ENCODE peak calls at places on chromosome 15, in seven cellular contexts. One of them, this sample, is unnamed.

GRCh38 chr15:90954712-90955671 is at the start of gene RCCD1:
- DNase-seq in T-cell: peak; percentile 76
- DNase-seq in activated naive CD4-positive, alpha-beta T cell treated with anti-CD3 and anti-CD28 coated beads, Interleukin-2, amount 10 ng/mL, durations not matched to agents 7 days and 5 days: peak; percentile 96
- DNase-seq in activated CD4-positive, alpha-beta T cell treated with anti-CD3 and anti-CD28 coated beads for 48 hours: peak; percentile 95
- DNase-seq in naive thymus-derived CD8-positive, alpha-beta T cell: peak; percentile 75
- DNase-seq in mucosa of descending colon: peak; percentile 96
- DNase-seq in heart right ventricle: peak; percentile 93
- DNase-seq in this sample: peak; percentile 98

GRCh38 chr15:45377630-45378148 is 655 bp downstream of the GATM start:
- DNase-seq in T-cell: no peak
- DNase-seq in activated naive CD4-positive, alpha-beta T cell treated with anti-CD3 and anti-CD28 coated beads, Interleukin-2, amount 10 ng/mL, durations not matched to agents 7 days and 5 days: no peak
- DNase-seq in activated CD4-positive, alpha-beta T cell treated with anti-CD3 and anti-CD28 coated beads for 48 hours: peak; percentile 6
- DNase-seq in naive thymus-derived CD8-positive, alpha-beta T cell: no peak
- DNase-seq in mucosa of descending colon: peak; percentile 57
- DNase-seq in heart right ventricle: peak; percentile 39
- DNase-seq in this sample: peak; percentile 79

GRCh38 chr15:67074886-67075229 is 9.5 kb downstream of the SMAD3 start:
- DNase-seq in T-cell: no peak
- DNase-seq in activated naive CD4-positive, alpha-beta T cell treated with anti-CD3 and anti-CD28 coated beads, Interleukin-2, amount 10 ng/mL, durations not matched to agents 7 days and 5 days: no peak
- DNase-seq in activated CD4-positive, alpha-beta T cell treated with anti-CD3 and anti-CD28 coated beads for 48 hours: no peak
- DNase-seq in naive thymus-derived CD8-positive, alpha-beta T cell: no peak
- DNase-seq in mucosa of descending colon: no peak
- DNase-seq in heart right ventricle: no peak
- DNase-seq in this sample: no peak

GRCh38 chr15:94028121-94028520 is 203.2 kb upstream of the MCTP2 start:
- DNase-seq in T-cell: no peak
- DNase-seq in activated naive CD4-positive, alpha-beta T cell treated with anti-CD3 and anti-CD28 coated beads, Interleukin-2, amount 10 ng/mL, durations not matched to agents 7 days and 5 days: no peak
- DNase-seq in activated CD4-positive, alpha-beta T cell treated with anti-CD3 and anti-CD28 coated beads for 48 hours: no peak
- DNase-seq in naive thymus-derived CD8-positive, alpha-beta T cell: no peak
- DNase-seq in mucosa of descending colon: no peak
- DNase-seq in heart right ventricle: no peak
- DNase-seq in this sample: no peak

GRCh38 chr15:41445399-41445798 is 28.5 kb downstream of the RTF1 start:
- DNase-seq in T-cell: no peak
- DNase-seq in activated naive CD4-positive, alpha-beta T cell treated with anti-CD3 and anti-CD28 coated beads, Interleukin-2, amount 10 ng/mL, durations not matched to agents 7 days and 5 days: no peak
- DNase-seq in activated CD4-positive, alpha-beta T cell treated with anti-CD3 and anti-CD28 coated beads for 48 hours: no peak
- DNase-seq in naive thymus-derived CD8-positive, alpha-beta T cell: no peak
- DNase-seq in mucosa of descending colon: no peak
- DNase-seq in heart right ventricle: no peak
- DNase-seq in this sample: no peak

GRCh38 chr15:39465843-39466242 is 115.0 kb upstream of the THBS1 start:
- DNase-seq in T-cell: no peak
- DNase-seq in activated naive CD4-positive, alpha-beta T cell treated with anti-CD3 and anti-CD28 coated beads, Interleukin-2, amount 10 ng/mL, durations not matched to agents 7 days and 5 days: no peak
- DNase-seq in activated CD4-positive, alpha-beta T cell treated with anti-CD3 and anti-CD28 coated beads for 48 hours: no peak
- DNase-seq in naive thymus-derived CD8-positive, alpha-beta T cell: no peak
- DNase-seq in mucosa of descending colon: no peak
- DNase-seq in heart right ventricle: no peak
- DNase-seq in this sample: no peak

GRCh38 chr15:85691350-85692240 is 103.1 kb downstream of the KLHL25 start:
- DNase-seq in T-cell: no peak
- DNase-seq in activated naive CD4-positive, alpha-beta T cell treated with anti-CD3 and anti-CD28 coated beads, Interleukin-2, amount 10 ng/mL, durations not matched to agents 7 days and 5 days: peak; percentile 56
- DNase-seq in activated CD4-positive, alpha-beta T cell treated with anti-CD3 and anti-CD28 coated beads for 48 hours: peak; percentile 46
- DNase-seq in naive thymus-derived CD8-positive, alpha-beta T cell: no peak
- DNase-seq in mucosa of descending colon: peak; percentile 30
- DNase-seq in heart right ventricle: no peak
- DNase-seq in this sample: no peak

GRCh38 chr15:89435346-89435745 is 61.0 kb downstream of the RHCG start:
- DNase-seq in T-cell: no peak
- DNase-seq in activated naive CD4-positive, alpha-beta T cell treated with anti-CD3 and anti-CD28 coated beads, Interleukin-2, amount 10 ng/mL, durations not matched to agents 7 days and 5 days: no peak
- DNase-seq in activated CD4-positive, alpha-beta T cell treated with anti-CD3 and anti-CD28 coated beads for 48 hours: no peak
- DNase-seq in naive thymus-derived CD8-positive, alpha-beta T cell: no peak
- DNase-seq in mucosa of descending colon: no peak
- DNase-seq in heart right ventricle: no peak
- DNase-seq in this sample: no peak

GRCh38 chr15:78837131-78837530 is 25.9 kb upstream of the ADAMTS7 start:
- DNase-seq in T-cell: no peak
- DNase-seq in activated naive CD4-positive, alpha-beta T cell treated with anti-CD3 and anti-CD28 coated beads, Interleukin-2, amount 10 ng/mL, durations not matched to agents 7 days and 5 days: no peak
- DNase-seq in activated CD4-positive, alpha-beta T cell treated with anti-CD3 and anti-CD28 coated beads for 48 hours: no peak
- DNase-seq in naive thymus-derived CD8-positive, alpha-beta T cell: no peak
- DNase-seq in mucosa of descending colon: no peak
- DNase-seq in heart right ventricle: no peak
- DNase-seq in this sample: no peak

GRCh38 chr15:75684648-75685047 is 28.0 kb downstream of the CSPG4 start:
- DNase-seq in T-cell: no peak
- DNase-seq in activated naive CD4-positive, alpha-beta T cell treated with anti-CD3 and anti-CD28 coated beads, Interleukin-2, amount 10 ng/mL, durations not matched to agents 7 days and 5 days: no peak
- DNase-seq in activated CD4-positive, alpha-beta T cell treated with anti-CD3 and anti-CD28 coated beads for 48 hours: no peak
- DNase-seq in naive thymus-derived CD8-positive, alpha-beta T cell: no peak
- DNase-seq in mucosa of descending colon: no peak
- DNase-seq in heart right ventricle: no peak
- DNase-seq in this sample: no peak

GRCh38 chr15:74265046-74265639 is 29.0 kb downstream of the CCDC33 start:
- DNase-seq in T-cell: no peak
- DNase-seq in activated naive CD4-positive, alpha-beta T cell treated with anti-CD3 and anti-CD28 coated beads, Interleukin-2, amount 10 ng/mL, durations not matched to agents 7 days and 5 days: peak; percentile 56
- DNase-seq in activated CD4-positive, alpha-beta T cell treated with anti-CD3 and anti-CD28 coated beads for 48 hours: peak; percentile 33
- DNase-seq in naive thymus-derived CD8-positive, alpha-beta T cell: no peak
- DNase-seq in mucosa of descending colon: peak; percentile 24
- DNase-seq in heart right ventricle: peak; percentile 30
- DNase-seq in this sample: no peak

GRCh38 chr15:57440799-57441198 is 64.5 kb downstream of the CGNL1 start:
- DNase-seq in T-cell: no peak
- DNase-seq in activated naive CD4-positive, alpha-beta T cell treated with anti-CD3 and anti-CD28 coated beads, Interleukin-2, amount 10 ng/mL, durations not matched to agents 7 days and 5 days: no peak
- DNase-seq in activated CD4-positive, alpha-beta T cell treated with anti-CD3 and anti-CD28 coated beads for 48 hours: no peak
- DNase-seq in naive thymus-derived CD8-positive, alpha-beta T cell: no peak
- DNase-seq in mucosa of descending colon: no peak
- DNase-seq in heart right ventricle: no peak
- DNase-seq in this sample: no peak

GRCh38 chr15:68550498-68551295 is 28.1 kb upstream of the CORO2B start:
- DNase-seq in T-cell: peak; percentile 31
- DNase-seq in activated naive CD4-positive, alpha-beta T cell treated with anti-CD3 and anti-CD28 coated beads, Interleukin-2, amount 10 ng/mL, durations not matched to agents 7 days and 5 days: peak; percentile 86
- DNase-seq in activated CD4-positive, alpha-beta T cell treated with anti-CD3 and anti-CD28 coated beads for 48 hours: peak; percentile 87
- DNase-seq in naive thymus-derived CD8-positive, alpha-beta T cell: peak; percentile 64
- DNase-seq in mucosa of descending colon: peak; percentile 90
- DNase-seq in heart right ventricle: peak; percentile 72
- DNase-seq in this sample: peak; percentile 91

GRCh38 chr15:31280037-31280830 is 46.4 kb upstream of the KLF13 start:
- DNase-seq in T-cell: no peak
- DNase-seq in activated naive CD4-positive, alpha-beta T cell treated with anti-CD3 and anti-CD28 coated beads, Interleukin-2, amount 10 ng/mL, durations not matched to agents 7 days and 5 days: peak; percentile 18
- DNase-seq in activated CD4-positive, alpha-beta T cell treated with anti-CD3 and anti-CD28 coated beads for 48 hours: no peak
- DNase-seq in naive thymus-derived CD8-positive, alpha-beta T cell: no peak
- DNase-seq in mucosa of descending colon: peak; percentile 15
- DNase-seq in heart right ventricle: peak; percentile 27
- DNase-seq in this sample: peak; percentile 46

GRCh38 chr15:41416162-41416741 is 643 bp upstream of the RTF1 start:
- DNase-seq in T-cell: no peak
- DNase-seq in activated naive CD4-positive, alpha-beta T cell treated with anti-CD3 and anti-CD28 coated beads, Interleukin-2, amount 10 ng/mL, durations not matched to agents 7 days and 5 days: no peak
- DNase-seq in activated CD4-positive, alpha-beta T cell treated with anti-CD3 and anti-CD28 coated beads for 48 hours: peak; percentile 9
- DNase-seq in naive thymus-derived CD8-positive, alpha-beta T cell: peak; percentile 6
- DNase-seq in mucosa of descending colon: no peak
- DNase-seq in heart right ventricle: no peak
- DNase-seq in this sample: no peak

GRCh38 chr15:62560943-62561571 is 396.0 kb upstream of the C2CD4B start:
- DNase-seq in T-cell: no peak
- DNase-seq in activated naive CD4-positive, alpha-beta T cell treated with anti-CD3 and anti-CD28 coated beads, Interleukin-2, amount 10 ng/mL, durations not matched to agents 7 days and 5 days: no peak
- DNase-seq in activated CD4-positive, alpha-beta T cell treated with anti-CD3 and anti-CD28 coated beads for 48 hours: no peak
- DNase-seq in naive thymus-derived CD8-positive, alpha-beta T cell: no peak
- DNase-seq in mucosa of descending colon: peak; percentile 83
- DNase-seq in heart right ventricle: no peak
- DNase-seq in this sample: no peak

GRCh38 chr15:67685008-67685599 is 140.2 kb upstream of the SKOR1 start:
- DNase-seq in T-cell: no peak
- DNase-seq in activated naive CD4-positive, alpha-beta T cell treated with anti-CD3 and anti-CD28 coated beads, Interleukin-2, amount 10 ng/mL, durations not matched to agents 7 days and 5 days: no peak
- DNase-seq in activated CD4-positive, alpha-beta T cell treated with anti-CD3 and anti-CD28 coated beads for 48 hours: no peak
- DNase-seq in naive thymus-derived CD8-positive, alpha-beta T cell: no peak
- DNase-seq in mucosa of descending colon: no peak
- DNase-seq in heart right ventricle: no peak
- DNase-seq in this sample: no peak

GRCh38 chr15:69149163-69149562 is 11.3 kb upstream of the GLCE start:
- DNase-seq in T-cell: no peak
- DNase-seq in activated naive CD4-positive, alpha-beta T cell treated with anti-CD3 and anti-CD28 coated beads, Interleukin-2, amount 10 ng/mL, durations not matched to agents 7 days and 5 days: no peak
- DNase-seq in activated CD4-positive, alpha-beta T cell treated with anti-CD3 and anti-CD28 coated beads for 48 hours: no peak
- DNase-seq in naive thymus-derived CD8-positive, alpha-beta T cell: no peak
- DNase-seq in mucosa of descending colon: no peak
- DNase-seq in heart right ventricle: no peak
- DNase-seq in this sample: no peak

GRCh38 chr15:35141743-35142356 is 56.8 kb upstream of the NANOGP8 start:
- DNase-seq in T-cell: no peak
- DNase-seq in activated naive CD4-positive, alpha-beta T cell treated with anti-CD3 and anti-CD28 coated beads, Interleukin-2, amount 10 ng/mL, durations not matched to agents 7 days and 5 days: no peak
- DNase-seq in activated CD4-positive, alpha-beta T cell treated with anti-CD3 and anti-CD28 coated beads for 48 hours: no peak
- DNase-seq in naive thymus-derived CD8-positive, alpha-beta T cell: no peak
- DNase-seq in mucosa of descending colon: no peak
- DNase-seq in heart right ventricle: no peak
- DNase-seq in this sample: no peak

GRCh38 chr15:46848704-46849103 is 868.6 kb upstream of the SEMA6D start:
- DNase-seq in T-cell: no peak
- DNase-seq in activated naive CD4-positive, alpha-beta T cell treated with anti-CD3 and anti-CD28 coated beads, Interleukin-2, amount 10 ng/mL, durations not matched to agents 7 days and 5 days: no peak
- DNase-seq in activated CD4-positive, alpha-beta T cell treated with anti-CD3 and anti-CD28 coated beads for 48 hours: no peak
- DNase-seq in naive thymus-derived CD8-positive, alpha-beta T cell: no peak
- DNase-seq in mucosa of descending colon: no peak
- DNase-seq in heart right ventricle: no peak
- DNase-seq in this sample: peak; percentile 29

GRCh38 chr15:94029495-94029894 is 201.9 kb upstream of the MCTP2 start:
- DNase-seq in T-cell: no peak
- DNase-seq in activated naive CD4-positive, alpha-beta T cell treated with anti-CD3 and anti-CD28 coated beads, Interleukin-2, amount 10 ng/mL, durations not matched to agents 7 days and 5 days: no peak
- DNase-seq in activated CD4-positive, alpha-beta T cell treated with anti-CD3 and anti-CD28 coated beads for 48 hours: no peak
- DNase-seq in naive thymus-derived CD8-positive, alpha-beta T cell: no peak
- DNase-seq in mucosa of descending colon: no peak
- DNase-seq in heart right ventricle: no peak
- DNase-seq in this sample: no peak

GRCh38 chr15:42503822-42504221 is 8.4 kb downstream of the SNAP23 start:
- DNase-seq in T-cell: no peak
- DNase-seq in activated naive CD4-positive, alpha-beta T cell treated with anti-CD3 and anti-CD28 coated beads, Interleukin-2, amount 10 ng/mL, durations not matched to agents 7 days and 5 days: no peak
- DNase-seq in activated CD4-positive, alpha-beta T cell treated with anti-CD3 and anti-CD28 coated beads for 48 hours: no peak
- DNase-seq in naive thymus-derived CD8-positive, alpha-beta T cell: no peak
- DNase-seq in mucosa of descending colon: no peak
- DNase-seq in heart right ventricle: no peak
- DNase-seq in this sample: no peak

GRCh38 chr15:35665855-35666536 is 120.0 kb upstream of the DPH6 start:
- DNase-seq in T-cell: no peak
- DNase-seq in activated naive CD4-positive, alpha-beta T cell treated with anti-CD3 and anti-CD28 coated beads, Interleukin-2, amount 10 ng/mL, durations not matched to agents 7 days and 5 days: no peak
- DNase-seq in activated CD4-positive, alpha-beta T cell treated with anti-CD3 and anti-CD28 coated beads for 48 hours: no peak
- DNase-seq in naive thymus-derived CD8-positive, alpha-beta T cell: no peak
- DNase-seq in mucosa of descending colon: peak; percentile 3
- DNase-seq in heart right ventricle: peak; percentile 32
- DNase-seq in this sample: no peak

GRCh38 chr15:20310603-20311002 is 231.0 kb downstream of the GOLGA6L6 start:
- DNase-seq in T-cell: no peak
- DNase-seq in activated naive CD4-positive, alpha-beta T cell treated with anti-CD3 and anti-CD28 coated beads, Interleukin-2, amount 10 ng/mL, durations not matched to agents 7 days and 5 days: no peak
- DNase-seq in activated CD4-positive, alpha-beta T cell treated with anti-CD3 and anti-CD28 coated beads for 48 hours: no peak
- DNase-seq in naive thymus-derived CD8-positive, alpha-beta T cell: no peak
- DNase-seq in mucosa of descending colon: no peak
- DNase-seq in heart right ventricle: no peak
- DNase-seq in this sample: no peak

GRCh38 chr15:56913670-56914069 is 4.8 kb upstream of the TCF12 start:
- DNase-seq in T-cell: no peak
- DNase-seq in activated naive CD4-positive, alpha-beta T cell treated with anti-CD3 and anti-CD28 coated beads, Interleukin-2, amount 10 ng/mL, durations not matched to agents 7 days and 5 days: no peak
- DNase-seq in activated CD4-positive, alpha-beta T cell treated with anti-CD3 and anti-CD28 coated beads for 48 hours: no peak
- DNase-seq in naive thymus-derived CD8-positive, alpha-beta T cell: no peak
- DNase-seq in mucosa of descending colon: no peak
- DNase-seq in heart right ventricle: no peak
- DNase-seq in this sample: no peak

GRCh38 chr15:39596358-39597051 is 15.6 kb downstream of the THBS1 start:
- DNase-seq in T-cell: no peak
- DNase-seq in activated naive CD4-positive, alpha-beta T cell treated with anti-CD3 and anti-CD28 coated beads, Interleukin-2, amount 10 ng/mL, durations not matched to agents 7 days and 5 days: no peak
- DNase-seq in activated CD4-positive, alpha-beta T cell treated with anti-CD3 and anti-CD28 coated beads for 48 hours: no peak
- DNase-seq in naive thymus-derived CD8-positive, alpha-beta T cell: no peak
- DNase-seq in mucosa of descending colon: no peak
- DNase-seq in heart right ventricle: no peak
- DNase-seq in this sample: no peak

GRCh38 chr15:85825118-85825517 is 30.4 kb upstream of the KLHL25 start:
- DNase-seq in T-cell: no peak
- DNase-seq in activated naive CD4-positive, alpha-beta T cell treated with anti-CD3 and anti-CD28 coated beads, Interleukin-2, amount 10 ng/mL, durations not matched to agents 7 days and 5 days: no peak
- DNase-seq in activated CD4-positive, alpha-beta T cell treated with anti-CD3 and anti-CD28 coated beads for 48 hours: no peak
- DNase-seq in naive thymus-derived CD8-positive, alpha-beta T cell: no peak
- DNase-seq in mucosa of descending colon: peak; percentile 87
- DNase-seq in heart right ventricle: no peak
- DNase-seq in this sample: no peak

GRCh38 chr15:73851679-73852078 is 21.7 kb upstream of the TBC1D21 start:
- DNase-seq in T-cell: no peak
- DNase-seq in activated naive CD4-positive, alpha-beta T cell treated with anti-CD3 and anti-CD28 coated beads, Interleukin-2, amount 10 ng/mL, durations not matched to agents 7 days and 5 days: peak; percentile 79
- DNase-seq in activated CD4-positive, alpha-beta T cell treated with anti-CD3 and anti-CD28 coated beads for 48 hours: peak; percentile 63
- DNase-seq in naive thymus-derived CD8-positive, alpha-beta T cell: peak; percentile 15
- DNase-seq in mucosa of descending colon: peak; percentile 55
- DNase-seq in heart right ventricle: no peak
- DNase-seq in this sample: no peak

GRCh38 chr15:31352911-31353811 is 26.5 kb downstream of the KLF13 start:
- DNase-seq in T-cell: peak; percentile 31
- DNase-seq in activated naive CD4-positive, alpha-beta T cell treated with anti-CD3 and anti-CD28 coated beads, Interleukin-2, amount 10 ng/mL, durations not matched to agents 7 days and 5 days: peak; percentile 62
- DNase-seq in activated CD4-positive, alpha-beta T cell treated with anti-CD3 and anti-CD28 coated beads for 48 hours: peak; percentile 47
- DNase-seq in naive thymus-derived CD8-positive, alpha-beta T cell: no peak
- DNase-seq in mucosa of descending colon: peak; percentile 73
- DNase-seq in heart right ventricle: peak; percentile 77
- DNase-seq in this sample: no peak

GRCh38 chr15:84108725-84109124 is 126.8 kb upstream of the GOLGA6L4 start:
- DNase-seq in T-cell: no peak
- DNase-seq in activated naive CD4-positive, alpha-beta T cell treated with anti-CD3 and anti-CD28 coated beads, Interleukin-2, amount 10 ng/mL, durations not matched to agents 7 days and 5 days: no peak
- DNase-seq in activated CD4-positive, alpha-beta T cell treated with anti-CD3 and anti-CD28 coated beads for 48 hours: no peak
- DNase-seq in naive thymus-derived CD8-positive, alpha-beta T cell: no peak
- DNase-seq in mucosa of descending colon: no peak
- DNase-seq in heart right ventricle: no peak
- DNase-seq in this sample: no peak

GRCh38 chr15:92097473-92098178 is 244.1 kb downstream of the SLCO3A1 start:
- DNase-seq in T-cell: no peak
- DNase-seq in activated naive CD4-positive, alpha-beta T cell treated with anti-CD3 and anti-CD28 coated beads, Interleukin-2, amount 10 ng/mL, durations not matched to agents 7 days and 5 days: peak; percentile 62
- DNase-seq in activated CD4-positive, alpha-beta T cell treated with anti-CD3 and anti-CD28 coated beads for 48 hours: peak; percentile 61
- DNase-seq in naive thymus-derived CD8-positive, alpha-beta T cell: no peak
- DNase-seq in mucosa of descending colon: peak; percentile 71
- DNase-seq in heart right ventricle: no peak
- DNase-seq in this sample: no peak

GRCh38 chr15:89905846-89906378 is 6.8 kb downstream of the ARPIN start:
- DNase-seq in T-cell: no peak
- DNase-seq in activated naive CD4-positive, alpha-beta T cell treated with anti-CD3 and anti-CD28 coated beads, Interleukin-2, amount 10 ng/mL, durations not matched to agents 7 days and 5 days: no peak
- DNase-seq in activated CD4-positive, alpha-beta T cell treated with anti-CD3 and anti-CD28 coated beads for 48 hours: no peak
- DNase-seq in naive thymus-derived CD8-positive, alpha-beta T cell: no peak
- DNase-seq in mucosa of descending colon: no peak
- DNase-seq in heart right ventricle: no peak
- DNase-seq in this sample: no peak